ENCODE peak calls at places on chromosomes 4 and X, in eight cellular contexts. U is left lung, K is NCI-H1930, T is psoas muscle, N is Kasumi-1, V is HT1080, P is D341Med, H is Calu3. X is an unnamed sample.

GRCh38 chr4:123469696-123470095 is 73.1 kb downstream of the SPRY1 start:
- DNase-seq in U (no peak), K (no peak), T (no peak), N (no peak), V (no peak), P (no peak), H (no peak), X (no peak)

GRCh38 chr4:11232004-11232403 is 196.7 kb downstream of the HS3ST1 start:
- DNase-seq in U (no peak), K (no peak), T (no peak), N (no peak), V (no peak), P (no peak), H (no peak), X (no peak)

GRCh38 chr4:140789752-140790151 is 33.6 kb upstream of the TBC1D9 start:
- DNase-seq in U (no peak), K (no peak), T (no peak), N (no peak), V (peak; percentile 53), P (no peak), H (no peak), X (no peak)

GRCh38 chr4:105956566-105956965 is 61.3 kb downstream of the NPNT start:
- DNase-seq in U (no peak), K (no peak), T (no peak), N (no peak), V (no peak), P (no peak), H (no peak), X (no peak)

GRCh38 chr4:184541918-184542317 is 67.6 kb upstream of the IRF2 start:
- DNase-seq in U (no peak), K (no peak), T (no peak), N (no peak), V (no peak), P (no peak), H (no peak), X (no peak)

GRCh38 chrX:53882331-53882730 is 161.9 kb downstream of the PHF8 start:
- DNase-seq in U (no peak), K (no peak), T (no peak), N (no peak), V (peak; percentile 68), P (no peak), H (peak; percentile 34), X (no peak)

GRCh38 chr4:112897548-112897947 is 151.9 kb upstream of the ANK2 start:
- DNase-seq in U (no peak), K (no peak), T (no peak), N (no peak), V (no peak), P (peak; percentile 80), H (no peak), X (no peak)

GRCh38 chr4:128711361-128711760 is 98.1 kb upstream of the JADE1 start:
- DNase-seq in U (no peak), K (no peak), T (no peak), N (no peak), V (no peak), P (peak; percentile 33), H (no peak), X (no peak)

GRCh38 chrX:1002611-1003010 is 209.8 kb downstream of the CRLF2 start:
- DNase-seq in U (no peak), K (no peak), T (no peak), N (no peak), V (no peak), P (no peak), H (no peak), X (no peak)

GRCh38 chr4:55176497-55176896 is 51.1 kb upstream of the KDR start:
- DNase-seq in U (no peak), K (no peak), T (no peak), N (no peak), V (no peak), P (no peak), H (no peak), X (no peak)

GRCh38 chr4:165328708-165329107 is 1.2 kb downstream of the MSMO1 start:
- DNase-seq in U (no peak), K (no peak), T (no peak), N (no peak), V (no peak), P (no peak), H (no peak), X (no peak)

GRCh38 chr4:6225469-6225868 is 25.1 kb upstream of the JAKMIP1 start:
- DNase-seq in U (no peak), K (no peak), T (no peak), N (peak; percentile 4), V (no peak), P (peak; percentile 11), H (no peak), X (no peak)

GRCh38 chrX:148774276-148774675 is 273.9 kb downstream of the AFF2 start:
- DNase-seq in U (no peak), K (no peak), T (no peak), N (no peak), V (peak; percentile 34), P (no peak), H (no peak), X (no peak)

GRCh38 chrX:70500826-70501225 is 56.2 kb downstream of the DLG3 start:
- DNase-seq in U (no peak), K (no peak), T (no peak), N (no peak), V (no peak), P (no peak), H (no peak), X (no peak)

GRCh38 chrX:22934640-22935039 is 65.1 kb upstream of the DDX53 start:
- DNase-seq in U (no peak), K (no peak), T (no peak), N (no peak), V (no peak), P (no peak), H (no peak), X (no peak)

GRCh38 chrX:55801811-55802210 is 84.3 kb downstream of the RRAGB start:
- DNase-seq in U (no peak), K (no peak), T (no peak), N (no peak), V (no peak), P (no peak), H (no peak), X (no peak)

GRCh38 chrX:24203072-24203808 is 53.7 kb downstream of the ZFX start:
- DNase-seq in U (no peak), K (no peak), T (no peak), N (no peak), V (no peak), P (no peak), H (no peak), X (no peak)

GRCh38 chr4:38805530-38806145 is 1.0 kb upstream of the TLR1 start:
- DNase-seq in U (no peak), K (no peak), T (no peak), N (peak; percentile 86), V (peak; percentile 36), P (no peak), H (no peak), X (no peak)

GRCh38 chr4:20565075-20565721 is 135.1 kb upstream of the PACRGL start:
- DNase-seq in U (no peak), K (no peak), T (no peak), N (no peak), V (peak; percentile 21), P (no peak), H (no peak), X (no peak)

GRCh38 chrX:85052636-85053343 is 49.1 kb downstream of the APOOL start:
- DNase-seq in U (no peak), K (no peak), T (no peak), N (peak; percentile 5), V (peak; percentile 56), P (no peak), H (no peak), X (peak; percentile 84)

GRCh38 chr4:4613126-4613465 is 71.2 kb upstream of the STX18 start:
- DNase-seq in U (no peak), K (no peak), T (no peak), N (no peak), V (no peak), P (no peak), H (no peak), X (no peak)

GRCh38 chr4:121011138-121011537 is 61.2 kb downstream of the NDNF start:
- DNase-seq in U (no peak), K (no peak), T (no peak), N (no peak), V (no peak), P (no peak), H (no peak), X (no peak)

GRCh38 chr4:16757080-16757521 is 141.3 kb downstream of the LDB2 start:
- DNase-seq in U (no peak), K (no peak), T (no peak), N (no peak), V (no peak), P (no peak), H (no peak), X (no peak)

X was measured in fibroblast of the conjunctiva.